ENCODE peak calls at places on chromosomes 12 and 14, in ten cellular contexts. N is activated CD8-positive, alpha-beta memory T cell treated with anti-CD3 and anti-CD28 coated beads for 48 hours; E is A673; V is GM12891; Q is hypothalamus; F is heart left ventricle; O is EL; D is T1000; B is HS-27A; L is suprapubic skin. H is an unnamed sample.

GRCh38 chr12:66624806-66625205 is 54.1 kb downstream of the GRIP1 start:
- DNase-seq in N (no peak), E (no peak), V (no peak), Q (no peak), F (no peak), O (no peak), D (no peak), B (no peak), L (no peak), H (no peak)

GRCh38 chr12:49294086-49294803 is 702 bp upstream of the PRPH start:
- DNase-seq in N (no peak), E (no peak), V (no peak), Q (no peak), F (no peak), O (no peak), D (no peak), B (no peak), L (no peak), H (no peak)

GRCh38 chr12:51836012-51836832 is 12.3 kb downstream of the FIGNL2 start:
- DNase-seq in N (no peak), E (no peak), V (no peak), Q (no peak), F (no peak), O (no peak), D (no peak), B (no peak), L (no peak), H (no peak)

GRCh38 chr14:104709387-104710019 is 14.5 kb upstream of the ADSS1 start:
- DNase-seq in N (no peak), E (no peak), V (no peak), Q (no peak), F (no peak), O (no peak), D (no peak), B (no peak), L (no peak), H (no peak)

GRCh38 chr12:113059071-113059595 is 2.6 kb downstream of the DTX1 start:
- DNase-seq in N (no peak), E (no peak), V (no peak), Q (no peak), F (no peak), O (no peak), D (no peak), B (no peak), L (no peak), H (no peak)

GRCh38 chr12:58776144-58776543 is 144.2 kb downstream of the LRIG3 start:
- DNase-seq in N (no peak), E (no peak), V (no peak), Q (no peak), F (no peak), O (no peak), D (no peak), B (no peak), L (no peak), H (no peak)

GRCh38 chr14:103284574-103285467 is 49.2 kb upstream of the EIF5 start:
- DNase-seq in N (no peak), E (no peak), V (no peak), Q (no peak), F (no peak), O (peak; percentile 52), D (no peak), B (no peak), L (no peak), H (no peak)

GRCh38 chr14:22559041-22559440 is 30.0 kb downstream of the DAD1 start:
- DNase-seq in N (no peak), E (no peak), V (no peak), Q (no peak), F (no peak), O (no peak), D (no peak), B (no peak), L (no peak), H (no peak)

GRCh38 chr12:121543786-121544185 is 37.0 kb downstream of the KDM2B start:
- DNase-seq in N (no peak), E (no peak), V (no peak), Q (no peak), F (no peak), O (no peak), D (no peak), B (no peak), L (no peak), H (no peak)

GRCh38 chr14:53880761-53881160 is 75.9 kb downstream of the BMP4 start:
- DNase-seq in N (no peak), E (no peak), V (no peak), Q (no peak), F (no peak), O (peak; percentile 26), D (no peak), B (no peak), L (no peak), H (no peak)

GRCh38 chr14:77565289-77566081 is 51.0 kb downstream of the SPTLC2 start:
- DNase-seq in N (no peak), E (no peak), V (no peak), Q (no peak), F (no peak), O (peak; percentile 29), D (no peak), B (no peak), L (no peak), H (no peak)

GRCh38 chr14:101772770-101773169 is 11.3 kb downstream of the PPP2R5C start:
- DNase-seq in N (no peak), E (no peak), V (no peak), Q (no peak), F (no peak), O (peak; percentile 30), D (peak; percentile 13), B (no peak), L (no peak), H (no peak)

GRCh38 chr12:26429070-26429691 is 233.8 kb downstream of the SSPN start:
- DNase-seq in N (no peak), E (no peak), V (no peak), Q (no peak), F (no peak), O (no peak), D (no peak), B (no peak), L (no peak), H (no peak)

GRCh38 chr14:100088226-100088625 is 23.0 kb downstream of the EVL start:
- DNase-seq in N (no peak), E (no peak), V (no peak), Q (no peak), F (no peak), O (no peak), D (no peak), B (no peak), L (no peak), H (no peak)